ENCODE peak calls at places on chromosomes 5 and 9, in five cellular contexts. E is AG09319, I is astrocyte of the spinal cord, C is natural killer cell, H is Calu3. W is an unnamed sample.

GRCh38 chr9:98807070-98807810 is at the start of gene GALNT12:
- DNase-seq in C (peak), H (peak), I (no peak), E (no peak), W (no peak)

GRCh38 chr5:51488803-51489642 is 105.8 kb downstream of the ISL1 start:
- DNase-seq in E (no peak), I (no peak), H (no peak), C (no peak), W (no peak)

GRCh38 chr5:51832934-51833470 is 449.8 kb downstream of the ISL1 start:
- DNase-seq in E (no peak), H (no peak), I (no peak), C (no peak), W (no peak)

GRCh38 chr5:35003018-35003957 is 44.5 kb downstream of the AGXT2 start:
- DNase-seq in H (peak), C (peak), I (peak), E (peak), W (peak)

GRCh38 chr5:7185742-7186141 is 210.2 kb upstream of the ADCY2 start:
- DNase-seq in C (no peak), I (no peak), E (no peak), H (no peak), W (no peak)

GRCh38 chr5:3531320-3531986 is 64.2 kb upstream of the IRX1 start:
- DNase-seq in H (no peak), I (no peak), E (no peak), C (no peak), W (no peak)

GRCh38 chr5:35821513-35821912 is 35.2 kb upstream of the IL7R start:
- DNase-seq in H (no peak), I (no peak), E (no peak), C (no peak), W (no peak)

GRCh38 chr5:13252701-13253100 is 691.8 kb downstream of the DNAH5 start:
- DNase-seq in E (no peak), H (no peak), I (no peak), C (no peak), W (no peak)

GRCh38 chr9:69806642-69807041 is 14.0 kb upstream of the CFAP95 start:
- DNase-seq in C (no peak), I (no peak), E (no peak), H (no peak), W (no peak)

GRCh38 chr5:65861830-65862241 is 64.5 kb upstream of the ERBIN start:
- DNase-seq in C (no peak), I (peak), H (peak), E (peak), W (peak)

GRCh38 chr5:35230043-35230611 is at the start of gene PRLR:
- DNase-seq in E (no peak), I (peak), H (peak), C (no peak), W (peak)

GRCh38 chr5:1190296-1190695 is 11.1 kb upstream of the SLC6A19 start:
- DNase-seq in H (no peak), C (no peak), I (no peak), E (no peak), W (no peak)

GRCh38 chr9:696332-697090 is 145.0 kb upstream of the DMRT1 start:
- DNase-seq in H (peak), C (no peak), I (peak), E (no peak), W (peak)

GRCh38 chr9:124221685-124222084 is 36.1 kb upstream of the NEK6 start:
- DNase-seq in I (no peak), H (no peak), E (no peak), C (no peak), W (no peak)

GRCh38 chr9:94975480-94976452 is 249.3 kb downstream of the AOPEP start:
- DNase-seq in E (no peak), I (no peak), H (no peak), C (no peak), W (no peak)
- TF ChIP-seq CTCF in E (no peak), I (no peak), H (no peak), C (no peak), W (no peak)

GRCh38 chr5:175920506-175920865 is 47.6 kb downstream of the THOC3 start:
- DNase-seq in E (no peak), I (peak), C (no peak), H (no peak), W (no peak)

GRCh38 chr5:175921066-175921730 is 46.9 kb downstream of the THOC3 start:
- DNase-seq in E (no peak), C (no peak), H (no peak), I (no peak), W (no peak)

DNA sequence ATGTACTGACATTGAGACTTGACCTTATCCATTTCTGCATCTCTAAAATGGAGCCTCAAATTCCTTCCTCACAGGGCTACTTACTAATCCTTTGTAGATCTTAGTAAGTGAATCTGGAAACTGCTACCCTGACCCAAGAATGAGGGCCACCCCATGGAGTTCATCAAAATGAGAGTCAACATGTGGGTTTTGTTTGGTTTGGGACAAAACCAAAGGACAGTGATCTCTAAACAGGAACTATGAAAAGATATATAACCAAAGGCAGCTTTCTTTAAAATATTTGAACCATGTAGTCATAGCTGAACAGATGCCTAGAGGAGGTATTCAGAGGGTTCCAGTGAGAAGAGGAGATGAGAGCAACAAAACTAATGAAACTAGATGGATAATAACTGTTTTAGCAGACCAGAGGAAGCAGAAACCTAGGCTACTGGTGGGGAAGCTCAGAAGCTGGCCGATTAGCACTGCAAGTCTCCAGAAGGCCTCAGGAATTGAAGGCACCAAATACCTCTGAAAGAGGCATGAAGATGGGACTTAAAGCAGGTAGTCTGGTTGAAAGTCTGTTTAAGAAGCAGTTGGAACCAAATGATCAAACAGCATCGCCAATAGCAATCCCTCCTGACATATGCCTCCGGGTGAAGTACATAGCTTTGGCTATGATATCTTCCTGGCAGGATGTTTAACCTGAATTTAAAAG is 45.8 kb downstream of the THOC3 start:
- DNase-seq in I (peak), H (no peak), C (no peak), E (peak), W (peak)
- TF ChIP-seq CTCF in I (no peak), H (no peak), C (no peak), E (no peak), W (no peak)

DNA sequence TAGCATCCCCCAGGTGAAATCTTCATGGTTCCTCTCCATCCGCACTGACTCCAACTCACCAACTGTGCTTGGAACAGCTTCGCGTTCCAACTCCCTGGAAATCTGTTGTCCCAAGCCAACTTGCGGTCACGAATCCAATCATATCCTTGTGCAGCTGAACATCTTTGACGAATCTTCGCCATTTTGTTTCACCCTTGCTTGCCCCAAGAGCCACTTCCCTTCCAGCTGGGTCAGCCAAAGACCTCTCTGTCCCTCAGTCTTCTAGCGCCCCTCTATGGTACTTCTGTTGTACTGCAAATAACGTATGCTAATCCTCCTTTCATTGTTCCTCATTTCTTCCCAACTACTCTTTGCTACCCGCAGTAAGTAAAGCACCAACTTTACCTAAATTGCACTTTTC is 61.0 kb upstream of the TARS1 start:
- DNase-seq in I (no peak), E (no peak), H (no peak), C (no peak), W (peak)
- TF ChIP-seq CTCF in I (peak), E (peak), H (no peak), C (no peak), W (peak)

DNA sequence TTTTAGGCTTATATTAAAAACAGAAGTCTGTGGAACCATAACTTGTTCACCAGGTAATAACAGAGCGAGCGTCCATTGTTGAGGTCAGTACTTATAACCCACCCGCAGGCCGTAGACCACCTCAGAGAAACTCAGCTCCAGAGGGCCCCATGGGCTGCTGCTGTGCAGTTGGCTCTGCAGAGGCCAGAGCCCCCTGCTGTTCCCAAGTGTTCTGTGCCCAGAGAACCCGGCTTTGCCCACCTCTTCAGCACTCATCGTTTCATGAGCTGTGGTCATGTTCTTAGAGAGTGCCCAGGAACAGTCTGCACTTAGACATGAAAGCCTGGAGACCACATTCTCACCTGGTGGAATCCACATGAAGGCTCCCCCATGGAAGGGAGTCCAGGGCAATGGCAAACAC is 50.4 kb upstream of the SLC2A8 start:
- DNase-seq in E (no peak), I (no peak), C (no peak), H (no peak), W (no peak)
- TF ChIP-seq CTCF in E (no peak), I (peak), C (no peak), H (peak), W (peak)

GRCh38 chr5:75685141-75685540 is 32.1 kb downstream of the POC5 start:
- DNase-seq in I (no peak), H (no peak), E (no peak), C (no peak), W (no peak)

GRCh38 chr5:75690669-75691068 is 26.6 kb downstream of the POC5 start:
- DNase-seq in H (no peak), I (no peak), C (no peak), E (no peak), W (no peak)

GRCh38 chr5:75681125-75681830 is 36.0 kb downstream of the POC5 start:
- DNase-seq in C (no peak), I (peak), H (no peak), E (no peak), W (peak)

DNA sequence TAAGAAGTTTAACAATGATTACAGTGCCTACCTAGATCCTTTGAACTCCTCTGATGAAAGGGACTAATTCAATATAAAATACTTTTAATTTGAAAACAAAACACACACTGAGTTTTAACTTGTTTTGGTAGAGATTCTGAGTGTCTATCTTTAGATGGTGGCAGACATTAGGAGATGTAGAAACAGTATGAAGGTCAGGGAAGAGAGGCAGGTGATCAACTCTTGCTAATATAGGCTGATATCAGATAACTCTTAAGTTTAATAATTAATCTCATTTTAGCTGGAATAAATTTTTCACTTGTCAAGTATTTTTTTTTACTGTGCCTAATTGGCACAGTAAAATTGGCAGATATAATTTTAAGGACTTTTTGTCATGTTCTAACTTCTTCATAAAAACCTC is 30.8 kb downstream of the POC5 start:
- DNase-seq in I (no peak), E (no peak), H (no peak), C (no peak), W (no peak)
- TF ChIP-seq CTCF in I (no peak), E (no peak), H (no peak), C (no peak), W (no peak)

GRCh38 chr5:28226407-28226806 is 1188.0 kb upstream of the CDH9 start:
- DNase-seq in E (no peak), I (no peak), H (no peak), C (no peak), W (peak)
- TF ChIP-seq CTCF in E (no peak), I (no peak), H (no peak), C (no peak), W (no peak)

DNA sequence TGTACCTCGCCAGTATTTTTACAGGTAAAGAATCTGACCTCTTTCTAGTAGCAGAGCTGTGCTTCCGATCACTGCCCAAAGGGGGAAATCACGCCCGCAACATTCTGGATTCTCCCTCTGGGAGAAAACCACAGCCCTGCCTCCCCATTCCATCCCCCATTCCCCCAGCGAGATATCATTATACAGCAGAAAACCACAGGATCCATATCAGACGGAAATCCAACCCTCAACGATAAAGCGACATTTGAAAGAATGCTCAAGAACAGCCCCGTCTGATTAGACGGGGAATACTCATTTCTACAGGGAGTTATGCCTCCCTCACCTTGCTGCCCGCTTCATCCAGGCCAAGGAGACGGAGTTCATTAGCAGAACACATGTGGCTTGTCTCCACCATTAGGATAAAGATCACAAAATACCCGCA is 172.8 kb downstream of the COL23A1 start:
- DNase-seq in H (no peak), C (no peak), I (no peak), E (no peak), W (no peak)
- TF ChIP-seq CTCF in H (no peak), C (no peak), I (no peak), E (no peak), W (peak)

GRCh38 chr5:169971780-169972179 is 8.5 kb downstream of the INSYN2B start:
- DNase-seq in H (no peak), E (no peak), I (no peak), C (no peak), W (no peak)

GRCh38 chr5:169970911-169971436 is 9.3 kb downstream of the INSYN2B start:
- DNase-seq in I (peak), H (peak), C (no peak), E (peak), W (peak)

GRCh38 chr5:169974121-169974770 is 6.0 kb downstream of the INSYN2B start:
- DNase-seq in C (no peak), H (no peak), E (no peak), I (no peak), W (no peak)

GRCh38 chr5:169970334-169970733 is 10.0 kb downstream of the INSYN2B start:
- DNase-seq in E (no peak), I (no peak), H (no peak), C (no peak), W (no peak)
- TF ChIP-seq CTCF in E (no peak), I (no peak), H (no peak), C (no peak), W (no peak)